ENCODE peak calls at places on chromosome 2, in seven cellular contexts. E is colonic mucosa, O is neuronal stem cell, W is K562, G is MM.1S, S is neural progenitor cell, M is fibroblast of lung. Y is an unnamed sample.

GRCh38 chr2:30561349-30561748 is 114.3 kb downstream of the LCLAT1 start:
- DNase-seq in E (no peak), O (no peak), W (no peak), G (no peak), S (no peak), M (no peak), Y (peak)

GRCh38 chr2:37653805-37654378 is 17.6 kb downstream of the CDC42EP3 start:
- DNase-seq in E (no peak), O (no peak), W (no peak), G (no peak), S (no peak), M (no peak), Y (no peak)

GRCh38 chr2:493278-493677 is 183.9 kb downstream of the TMEM18 start:
- DNase-seq in E (no peak), O (no peak), W (no peak), G (no peak), S (no peak), M (no peak), Y (no peak)

GRCh38 chr2:222410534-222410933 is 13.8 kb upstream of the SGPP2 start:
- DNase-seq in E (no peak), O (no peak), W (no peak), G (no peak), S (peak), M (peak), Y (peak)

GRCh38 chr2:8380026-8380425 is 301.8 kb upstream of the ID2 start:
- DNase-seq in E (no peak), O (no peak), W (no peak), G (no peak), S (no peak), M (no peak), Y (no peak)

GRCh38 chr2:109216332-109216731 is 87.3 kb downstream of the SH3RF3 start:
- DNase-seq in E (no peak), O (no peak), W (no peak), G (no peak), S (no peak), M (no peak), Y (no peak)

GRCh38 chr2:234666911-234667310 is 170.0 kb upstream of the ARL4C start:
- DNase-seq in E (no peak), O (no peak), W (no peak), G (no peak), S (no peak), M (no peak), Y (no peak)

GRCh38 chr2:7035884-7036283 is 118.7 kb downstream of the RNF144A start:
- DNase-seq in E (no peak), O (no peak), W (no peak), G (no peak), S (no peak), M (no peak), Y (no peak)

GRCh38 chr2:26274058-26274613 is 29.4 kb downstream of the HADHB start:
- DNase-seq in E (peak), O (no peak), W (no peak), G (no peak), S (no peak), M (peak), Y (peak)

GRCh38 chr2:216849987-216850386 is 9.9 kb downstream of the TNP1 start:
- DNase-seq in E (no peak), O (no peak), W (peak), G (no peak), S (no peak), M (peak), Y (peak)

GRCh38 chr2:1884933-1885580 is 140.7 kb upstream of the PXDN start:
- DNase-seq in E (no peak), O (no peak), W (no peak), G (no peak), S (no peak), M (peak), Y (no peak)

GRCh38 chr2:203928849-203929248 is 7.7 kb upstream of the ICOS start:
- DNase-seq in E (no peak), O (no peak), W (no peak), G (peak), S (no peak), M (peak), Y (peak)

GRCh38 chr2:71618327-71619113 is 165.2 kb downstream of the DYSF start:
- DNase-seq in E (peak), O (no peak), W (no peak), G (no peak), S (no peak), M (no peak), Y (no peak)

GRCh38 chr2:8582191-8582849 is 99.5 kb upstream of the ID2 start:
- DNase-seq in E (no peak), O (no peak), W (no peak), G (no peak), S (no peak), M (no peak), Y (no peak)

GRCh38 chr2:182077451-182078142 is 91.9 kb downstream of the PPP1R1C start:
- DNase-seq in E (peak), O (peak), W (no peak), G (peak), S (peak), M (peak), Y (peak)

GRCh38 chr2:224357098-224357901 is 44.6 kb downstream of the FAM124B start:
- DNase-seq in E (peak), O (peak), W (peak), G (peak), S (peak), M (peak), Y (peak)

GRCh38 chr2:137091704-137092103 is 326.4 kb downstream of the THSD7B start:
- DNase-seq in E (no peak), O (no peak), W (no peak), G (no peak), S (no peak), M (no peak), Y (no peak)

GRCh38 chr2:71380665-71381064 is 49.1 kb downstream of the ZNF638 start:
- DNase-seq in E (no peak), O (no peak), W (no peak), G (no peak), S (no peak), M (peak), Y (no peak)

GRCh38 chr2:76506538-76506937 is 795.8 kb upstream of the GCFC2 start:
- DNase-seq in E (no peak), O (no peak), W (no peak), G (no peak), S (no peak), M (no peak), Y (peak)

GRCh38 chr2:127659408-127660290 is 13.7 kb downstream of the GPR17 start:
- DNase-seq in E (no peak), O (no peak), W (no peak), G (no peak), S (no peak), M (no peak), Y (no peak)

GRCh38 chr2:96505231-96505889 is at the start of gene NEURL3:
- DNase-seq in E (peak), O (no peak), W (no peak), G (no peak), S (no peak), M (peak), Y (peak)

GRCh38 chr2:1136071-1136470 is 185.4 kb downstream of the SNTG2 start:
- DNase-seq in E (no peak), O (no peak), W (peak), G (no peak), S (peak), M (no peak), Y (no peak)

GRCh38 chr2:100921685-100922161 is 80.4 kb upstream of the RPL31 start:
- DNase-seq in E (no peak), O (no peak), W (peak), G (no peak), S (no peak), M (peak), Y (no peak)

GRCh38 chr2:88187038-88187676 is 17.0 kb downstream of the THNSL2 start:
- DNase-seq in E (peak), O (peak), W (peak), G (peak), S (peak), M (peak), Y (peak)

GRCh38 chr2:234304945-234305344 is 191.9 kb downstream of the ARL4C start:
- DNase-seq in E (no peak), O (peak), W (no peak), G (no peak), S (peak), M (peak), Y (peak)

GRCh38 chr2:227805578-227805977 is 8.1 kb upstream of the CCL20 start:
- DNase-seq in E (no peak), O (no peak), W (no peak), G (peak), S (no peak), M (peak), Y (no peak)

GRCh38 chr2:235300368-235301201 is 193.3 kb upstream of the AGAP1 start:
- DNase-seq in E (no peak), O (no peak), W (no peak), G (no peak), S (no peak), M (peak), Y (no peak)

GRCh38 chr2:226693521-226693920 is 106.1 kb downstream of the IRS1 start:
- DNase-seq in E (no peak), O (no peak), W (no peak), G (no peak), S (no peak), M (no peak), Y (no peak)

GRCh38 chr2:100888602-100889001 is 68.7 kb downstream of the NPAS2 start:
- DNase-seq in E (no peak), O (no peak), W (no peak), G (no peak), S (no peak), M (no peak), Y (no peak)

GRCh38 chr2:127065932-127066318 is 41.0 kb downstream of the BIN1 start:
- DNase-seq in E (no peak), O (no peak), W (no peak), G (no peak), S (no peak), M (no peak), Y (no peak)

GRCh38 chr2:170362895-170363582 is 185.1 kb downstream of the MYO3B start:
- DNase-seq in E (no peak), O (no peak), W (peak), G (no peak), S (no peak), M (peak), Y (peak)

GRCh38 chr2:211591456-211591855 is 947.1 kb downstream of the ERBB4 start:
- DNase-seq in E (no peak), O (no peak), W (no peak), G (no peak), S (no peak), M (no peak), Y (no peak)

GRCh38 chr2:238525990-238526389 is 99.3 kb downstream of the ASB1 start:
- DNase-seq in E (no peak), O (no peak), W (no peak), G (no peak), S (peak), M (peak), Y (no peak)

GRCh38 chr2:219423656-219424378 is 5.6 kb downstream of the DES start:
- DNase-seq in E (no peak), O (no peak), W (no peak), G (no peak), S (no peak), M (no peak), Y (no peak)

GRCh38 chr2:239819091-239819973 is 205.8 kb downstream of the NDUFA10 start:
- DNase-seq in E (no peak), O (no peak), W (no peak), G (no peak), S (no peak), M (no peak), Y (no peak)

GRCh38 chr2:201149064-201149820 is 33.3 kb downstream of the CFLAR start:
- DNase-seq in E (peak), O (no peak), W (no peak), G (no peak), S (no peak), M (peak), Y (peak)

GRCh38 chr2:198040820-198041219 is 236.4 kb downstream of the PLCL1 start:
- DNase-seq in E (no peak), O (no peak), W (no peak), G (no peak), S (peak), M (no peak), Y (no peak)

GRCh38 chr2:241051578-241052487 is 50.3 kb downstream of the MTERF4 start:
- DNase-seq in E (peak), O (no peak), W (no peak), G (no peak), S (no peak), M (no peak), Y (no peak)

GRCh38 chr2:234763051-234763909 is 188.5 kb upstream of the SH3BP4 start:
- DNase-seq in E (no peak), O (no peak), W (no peak), G (no peak), S (no peak), M (peak), Y (no peak)

GRCh38 chr2:16294791-16295190 is 354.4 kb downstream of the MYCN start:
- DNase-seq in E (no peak), O (no peak), W (no peak), G (no peak), S (no peak), M (no peak), Y (no peak)

GRCh38 chr2:213229814-213230213 is 54.5 kb upstream of the SPAG16 start:
- DNase-seq in E (no peak), O (no peak), W (no peak), G (no peak), S (no peak), M (peak), Y (no peak)
- H3K9ac ChIP-seq in E (no peak), O (no peak), W (no peak), G (no peak), S (no peak), M (no peak), Y (no peak)

GRCh38 chr2:133774675-133775005 is 206.4 kb upstream of the NCKAP5 start:
- DNase-seq in E (no peak), O (no peak), W (no peak), G (no peak), S (no peak), M (peak), Y (no peak)

GRCh38 chr2:133780997-133781513 is 212.8 kb upstream of the NCKAP5 start:
- DNase-seq in E (no peak), O (no peak), W (no peak), G (no peak), S (no peak), M (no peak), Y (no peak)

GRCh38 chr2:133776936-133777587 is 208.8 kb upstream of the NCKAP5 start:
- DNase-seq in E (no peak), O (no peak), W (no peak), G (no peak), S (no peak), M (no peak), Y (no peak)

GRCh38 chr2:133777607-133778006 is 209.3 kb upstream of the NCKAP5 start:
- DNase-seq in E (no peak), O (no peak), W (no peak), G (no peak), S (no peak), M (peak), Y (peak)

GRCh38 chr2:133780099-133780996 is 212.1 kb upstream of the NCKAP5 start:
- DNase-seq in E (peak), O (peak), W (peak), G (peak), S (peak), M (peak), Y (peak)
- H3K9ac ChIP-seq in E (no peak), O (no peak), W (no peak), G (no peak), S (no peak), M (no peak), Y (no peak)

GRCh38 chr2:24329700-24330099 is 30.6 kb downstream of the ITSN2 start:
- DNase-seq in E (no peak), O (no peak), W (no peak), G (no peak), S (no peak), M (no peak), Y (no peak)
- H3K9ac ChIP-seq in E (no peak), O (no peak), W (no peak), G (no peak), S (no peak), M (no peak), Y (no peak)

DNA sequence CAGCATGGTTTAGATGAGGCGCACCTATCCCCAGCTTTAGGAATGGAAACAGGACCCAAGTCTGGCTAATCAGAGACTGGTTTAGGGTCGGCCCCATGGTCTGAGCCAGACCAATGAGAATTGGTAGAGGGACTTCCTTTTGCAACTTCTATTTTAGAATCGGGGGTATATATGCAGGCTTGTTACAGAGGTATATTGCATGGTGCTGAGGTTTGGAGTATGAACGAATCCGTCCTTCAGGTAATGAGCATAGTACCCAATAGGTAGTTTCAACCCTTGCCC is 1.5 kb upstream of the BOLA3 start:
- DNase-seq in E (no peak), O (no peak), W (no peak), G (no peak), S (no peak), M (no peak), Y (no peak)
- H3K9ac ChIP-seq in E (no peak), O (no peak), W (peak), G (no peak), S (no peak), M (no peak), Y (no peak)

GRCh38 chr2:218368621-218369153 is 12.0 kb downstream of the CATIP start:
- DNase-seq in E (no peak), O (no peak), W (no peak), G (no peak), S (peak), M (peak), Y (peak)
- H3K9ac ChIP-seq in E (peak), O (no peak), W (no peak), G (no peak), S (no peak), M (no peak), Y (no peak)

GRCh38 chr2:24917731-24918325 is 2.2 kb downstream of the ADCY3 start:
- DNase-seq in E (no peak), O (no peak), W (no peak), G (no peak), S (no peak), M (no peak), Y (no peak)

GRCh38 chr2:24919977-24920812 is at the start of gene ADCY3:
- DNase-seq in E (peak), O (peak), W (peak), G (peak), S (peak), M (peak), Y (peak)

GRCh38 chr2:24918326-24919099 is 1.5 kb downstream of the ADCY3 start:
- DNase-seq in E (no peak), O (no peak), W (no peak), G (no peak), S (no peak), M (no peak), Y (no peak)

GRCh38 chr2:24920813-24921441 is 890 bp upstream of the ADCY3 start:
- DNase-seq in E (no peak), O (no peak), W (peak), G (peak), S (peak), M (no peak), Y (peak)

DNA sequence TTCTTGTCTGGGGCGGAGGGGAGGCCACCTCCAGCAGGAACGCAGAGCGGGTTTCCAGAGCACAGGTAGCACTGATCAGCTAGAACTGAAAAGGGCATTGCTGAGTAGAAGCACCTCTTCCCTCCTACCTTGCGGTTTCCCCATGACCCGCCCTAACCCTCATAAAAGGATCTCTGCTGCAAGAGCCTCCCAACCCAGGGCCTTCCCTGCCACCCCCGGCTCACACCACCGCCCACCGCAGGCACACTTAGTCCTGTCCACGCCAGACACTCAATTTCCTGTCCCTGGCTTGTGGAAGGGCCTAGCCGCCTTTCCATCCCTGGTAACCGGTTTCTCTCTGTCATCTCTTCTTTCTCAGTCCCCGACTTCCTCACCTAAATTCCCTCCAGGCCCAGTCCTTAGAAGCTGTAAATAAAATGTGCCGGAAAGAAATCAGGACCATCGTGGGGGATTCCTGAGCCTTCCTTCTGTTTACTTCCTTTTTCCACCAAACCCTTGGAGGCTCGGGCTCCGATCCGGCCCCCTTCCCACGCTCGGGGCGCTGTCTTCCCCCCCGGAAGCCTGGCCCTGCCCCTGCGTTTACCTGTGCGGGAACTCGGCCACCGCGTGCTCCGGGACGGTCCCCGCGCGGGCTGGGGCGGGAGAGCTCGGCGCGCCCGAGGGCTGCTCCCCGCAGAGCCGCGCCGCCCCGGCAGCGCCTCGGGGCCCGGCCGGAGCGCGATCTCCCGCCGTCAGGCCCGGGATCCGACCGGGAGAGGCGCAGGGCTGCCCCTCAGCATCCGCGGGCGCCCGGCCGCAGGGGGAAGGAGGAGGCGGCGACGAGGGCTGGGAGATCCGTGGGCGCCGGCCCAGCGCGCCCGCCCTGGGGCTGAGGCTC is 699 bp downstream of the ADCY3 start:
- DNase-seq in E (peak), O (peak), W (peak), G (peak), S (no peak), M (peak), Y (peak)
- H3K9ac ChIP-seq in E (peak), O (peak), W (peak), G (peak), S (no peak), M (peak), Y (peak)

GRCh38 chr2:99489758-99490087 is at the start of gene REV1:
- DNase-seq in E (no peak), O (peak), W (no peak), G (no peak), S (no peak), M (no peak), Y (no peak)

GRCh38 chr2:99490088-99491065 is 560 bp upstream of the REV1 start:
- DNase-seq in E (peak), O (peak), W (peak), G (peak), S (peak), M (peak), Y (peak)

GRCh38 chr2:99488999-99489757 is 639 bp downstream of the REV1 start:
- DNase-seq in E (peak), O (no peak), W (peak), G (peak), S (peak), M (peak), Y (peak)

GRCh38 chr2:99487906-99488305 is 1.9 kb downstream of the REV1 start:
- DNase-seq in E (no peak), O (no peak), W (no peak), G (no peak), S (no peak), M (peak), Y (no peak)

DNA sequence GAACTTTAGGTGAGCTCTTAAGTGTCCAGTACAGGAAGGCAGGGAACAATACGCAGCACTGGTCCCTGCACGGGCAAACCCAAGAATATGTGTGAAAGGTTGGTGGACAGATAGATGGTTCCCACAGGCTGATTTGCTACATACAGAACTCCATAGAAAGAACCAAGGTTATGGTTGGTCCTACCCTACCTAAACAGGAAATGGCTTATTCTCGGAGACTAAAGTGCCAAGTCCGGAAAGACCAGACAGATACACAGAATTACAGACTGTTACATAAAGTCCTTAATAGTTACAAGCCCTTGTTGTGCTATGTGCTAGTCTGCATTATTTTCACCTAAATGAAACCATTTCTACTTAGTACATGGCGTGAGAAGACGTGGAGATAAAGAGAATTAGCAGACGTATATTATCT is 1.2 kb downstream of the REV1 start:
- DNase-seq in E (peak), O (no peak), W (no peak), G (peak), S (no peak), M (peak), Y (peak)
- H3K9ac ChIP-seq in E (peak), O (no peak), W (peak), G (peak), S (peak), M (peak), Y (peak)

Y was measured in PC-3.